ENCODE peak calls at places on chromosomes 13 and 19, in ten cellular contexts. F is stimulated activated naive CD4-positive, alpha-beta T cell; R is EL; E is AG08396; I is KG1; L is nephron progenitor cell; U is RWPE2; W is central memory CD8-positive, alpha-beta T cell; M is AG20443; V is cardiac muscle cell. Q is an unnamed sample.

GRCh38 chr13:62357887-62358645 is 942.4 kb upstream of the PCDH20 start:
- DNase-seq in F (no peak), R (no peak), E (no peak), I (no peak), L (peak; percentile 47), U (no peak), W (no peak), M (no peak), V (peak; percentile 56), Q (peak; percentile 27)

GRCh38 chr13:113448545-113448884 is 4.8 kb downstream of the ADPRHL1 start:
- DNase-seq in F (no peak), R (no peak), E (no peak), I (no peak), L (no peak), U (no peak), W (no peak), M (no peak), V (no peak), Q (no peak)

GRCh38 chr19:6393982-6394412 is 1.0 kb upstream of the GTF2F1 start:
- DNase-seq in F (no peak), R (no peak), E (no peak), I (no peak), L (no peak), U (no peak), W (no peak), M (no peak), V (no peak), Q (no peak)

GRCh38 chr13:24827799-24828198 is 63.8 kb downstream of the RNF17 start:
- DNase-seq in F (no peak), R (no peak), E (no peak), I (no peak), L (no peak), U (no peak), W (no peak), M (no peak), V (no peak), Q (no peak)

GRCh38 chr13:99057310-99057975 is 79.6 kb upstream of the DOCK9 start:
- DNase-seq in F (no peak), R (no peak), E (no peak), I (no peak), L (no peak), U (no peak), W (no peak), M (peak; percentile 44), V (peak; percentile 60), Q (peak; percentile 4)

GRCh38 chr19:39951686-39952085 is 17.3 kb upstream of the FCGBP start:
- DNase-seq in F (no peak), R (peak; percentile 48), E (peak; percentile 54), I (no peak), L (no peak), U (no peak), W (no peak), M (peak; percentile 49), V (peak; percentile 68), Q (peak; percentile 54)

GRCh38 chr13:103386341-103386740 is 320.1 kb upstream of the SLC10A2 start:
- DNase-seq in F (no peak), R (no peak), E (no peak), I (no peak), L (no peak), U (no peak), W (no peak), M (no peak), V (peak; percentile 11), Q (peak; percentile 70)

GRCh38 chr13:19818223-19818842 is 35.6 kb upstream of the PSPC1 start:
- DNase-seq in F (peak; percentile 10), R (no peak), E (no peak), I (no peak), L (peak; percentile 79), U (no peak), W (no peak), M (peak; percentile 16), V (peak; percentile 47), Q (no peak)

GRCh38 chr19:29645911-29646310 is 19.4 kb upstream of the PLEKHF1 start:
- DNase-seq in F (peak; percentile 30), R (peak; percentile 57), E (peak; percentile 36), I (no peak), L (no peak), U (no peak), W (no peak), M (peak; percentile 55), V (peak; percentile 89), Q (peak; percentile 67)

GRCh38 chr19:30111456-30111855 is 169.4 kb downstream of the URI1 start:
- DNase-seq in F (no peak), R (no peak), E (no peak), I (no peak), L (no peak), U (no peak), W (no peak), M (no peak), V (no peak), Q (no peak)

GRCh38 chr13:27834095-27834494 is 41.8 kb downstream of the GSX1 start:
- DNase-seq in F (no peak), R (no peak), E (no peak), I (no peak), L (no peak), U (no peak), W (no peak), M (no peak), V (no peak), Q (no peak)

Q was measured in NCI-H226.